ENCODE peak calls at places on chromosomes 11 and 22, in four cellular contexts. G is naive thymus-derived CD4-positive, alpha-beta T cell; J is cardiac fibroblast; D is T-cell. N is an unnamed sample.

GRCh38 chr22:47127441-47127871 is 365.0 kb downstream of the TBC1D22A start:
- DNase-seq in G (no peak), J (no peak), D (no peak), N (no peak)

GRCh38 chr22:25098445-25099081 is 101.1 kb upstream of the CRYBB3 start:
- DNase-seq in G (no peak), J (no peak), D (no peak), N (no peak)

GRCh38 chr22:35010543-35010942 is 55.4 kb upstream of the ISX start:
- DNase-seq in G (no peak), J (no peak), D (no peak), N (no peak)

GRCh38 chr11:116579857-116580727 is 192.7 kb downstream of the BUD13 start:
- DNase-seq in G (no peak), J (no peak), D (no peak), N (no peak)

GRCh38 chr11:95680169-95680929 is 109.2 kb downstream of the FAM76B start:
- DNase-seq in G (no peak), J (peak), D (no peak), N (no peak)

GRCh38 chr11:9357041-9357440 is 27.4 kb upstream of the IPO7 start:
- DNase-seq in G (no peak), J (no peak), D (no peak), N (no peak)

GRCh38 chr22:45271667-45272188 is 13.0 kb upstream of the UPK3A start:
- DNase-seq in G (no peak), J (peak), D (no peak), N (no peak)

GRCh38 chr11:106133529-106133928 is 56.1 kb downstream of the AASDHPPT start:
- DNase-seq in G (no peak), J (peak), D (no peak), N (no peak)

GRCh38 chr11:82494988-82495432 is 238.7 kb downstream of the FAM181B start:
- DNase-seq in G (no peak), J (no peak), D (no peak), N (no peak)

GRCh38 chr22:41382098-41382578 is 396 bp downstream of the TEF start:
- DNase-seq in G (peak), J (peak), D (peak), N (peak)

GRCh38 chr11:23976776-23977380 is 520.0 kb upstream of the LUZP2 start:
- DNase-seq in G (no peak), J (peak), D (no peak), N (no peak)